ENCODE peak calls at places on chromosomes 7 and 10, in five cellular contexts. U is GM12878, Q is K562, C is H1, W is HepG2. V is an unnamed sample.

GRCh38 chr10:28839600-28840007 is 162.3 kb downstream of the BAMBI start:
- DNase-seq in W (peak), C (no peak), Q (peak), U (no peak), V (no peak)

GRCh38 chr10:110276603-110277002 is 28.1 kb downstream of the SMNDC1 start:
- DNase-seq in Q (no peak), W (no peak), C (no peak), U (no peak), V (no peak)

GRCh38 chr10:14712991-14713422 is 61.7 kb downstream of the FAM107B start:
- DNase-seq in C (no peak), Q (no peak), W (peak), U (no peak), V (no peak)

GRCh38 chr10:115355162-115355760 is 262.1 kb downstream of the ATRNL1 start:
- DNase-seq in C (no peak), U (peak), Q (peak), W (peak), V (peak)

GRCh38 chr7:88312061-88312663 is 5.5 kb upstream of the STEAP4 start:
- DNase-seq in W (no peak), C (no peak), Q (no peak), U (no peak), V (no peak)

GRCh38 chr7:23004247-23004520 is 9.7 kb downstream of the HYCC1 start:
- DNase-seq in Q (no peak), C (no peak), U (no peak), W (no peak), V (no peak)

GRCh38 chr10:53664620-53665019 is 892.0 kb upstream of the MBL2 start:
- DNase-seq in Q (no peak), C (no peak), W (no peak), U (no peak), V (no peak)

GRCh38 chr7:88132725-88133124 is 87.1 kb downstream of the SRI start:
- DNase-seq in U (peak), C (no peak), Q (no peak), W (no peak), V (no peak)

GRCh38 chr7:18497082-18497481 is 1.5 kb downstream of the HDAC9 start:
- DNase-seq in U (no peak), C (no peak), W (no peak), Q (no peak), V (no peak)

GRCh38 chr10:8365935-8366911 is 311.7 kb downstream of the GATA3 start:
- DNase-seq in W (peak), Q (no peak), C (peak), U (peak), V (peak)

GRCh38 chr7:4724648-4725013 is 42.5 kb downstream of the FOXK1 start:
- DNase-seq in W (peak), C (no peak), Q (no peak), U (no peak), V (peak)

GRCh38 chr10:7625836-7626235 is 40.9 kb downstream of the ITIH5 start:
- DNase-seq in W (no peak), U (no peak), C (no peak), Q (no peak), V (no peak)

GRCh38 chr7:15317215-15317614 is 244.6 kb downstream of the AGMO start:
- DNase-seq in U (no peak), W (no peak), C (no peak), Q (no peak), V (no peak)

GRCh38 chr7:117017017-117017451 is 63.7 kb downstream of the ST7 start:
- DNase-seq in C (no peak), U (no peak), W (no peak), Q (peak), V (no peak)

GRCh38 chr7:126574838-126575250 is 677.9 kb downstream of the GRM8 start:
- DNase-seq in C (peak), U (no peak), W (no peak), Q (no peak), V (peak)

GRCh38 chr7:93203496-93203895 is 22.8 kb downstream of the HEPACAM2 start:
- DNase-seq in U (no peak), C (no peak), W (no peak), Q (no peak), V (peak)

GRCh38 chr10:102382871-102383270 is 12.6 kb upstream of the NFKB2 start:
- DNase-seq in C (no peak), U (no peak), W (no peak), Q (no peak), V (no peak)

GRCh38 chr7:132009778-132010177 is 453.4 kb upstream of the PODXL start:
- DNase-seq in Q (no peak), W (no peak), U (no peak), C (no peak), V (no peak)

GRCh38 chr7:127844707-127845331 is 186.4 kb downstream of the LRRC4 start:
- DNase-seq in U (no peak), Q (peak), C (no peak), W (no peak), V (no peak)

GRCh38 chr10:122288917-122289316 is 17.8 kb downstream of the BTBD16 start:
- DNase-seq in W (no peak), U (no peak), Q (no peak), C (no peak), V (no peak)

GRCh38 chr7:33040803-33041516 is 21.6 kb downstream of the NT5C3A start:
- DNase-seq in Q (peak), U (peak), W (no peak), C (no peak), V (peak)

GRCh38 chr10:62790019-62790555 is 14.4 kb upstream of the ADO start:
- DNase-seq in C (no peak), U (no peak), Q (no peak), W (no peak), V (no peak)

GRCh38 chr10:109823196-109823595 is 100.1 kb downstream of the XPNPEP1 start:
- DNase-seq in C (no peak), Q (no peak), W (no peak), U (no peak), V (no peak)

DNA sequence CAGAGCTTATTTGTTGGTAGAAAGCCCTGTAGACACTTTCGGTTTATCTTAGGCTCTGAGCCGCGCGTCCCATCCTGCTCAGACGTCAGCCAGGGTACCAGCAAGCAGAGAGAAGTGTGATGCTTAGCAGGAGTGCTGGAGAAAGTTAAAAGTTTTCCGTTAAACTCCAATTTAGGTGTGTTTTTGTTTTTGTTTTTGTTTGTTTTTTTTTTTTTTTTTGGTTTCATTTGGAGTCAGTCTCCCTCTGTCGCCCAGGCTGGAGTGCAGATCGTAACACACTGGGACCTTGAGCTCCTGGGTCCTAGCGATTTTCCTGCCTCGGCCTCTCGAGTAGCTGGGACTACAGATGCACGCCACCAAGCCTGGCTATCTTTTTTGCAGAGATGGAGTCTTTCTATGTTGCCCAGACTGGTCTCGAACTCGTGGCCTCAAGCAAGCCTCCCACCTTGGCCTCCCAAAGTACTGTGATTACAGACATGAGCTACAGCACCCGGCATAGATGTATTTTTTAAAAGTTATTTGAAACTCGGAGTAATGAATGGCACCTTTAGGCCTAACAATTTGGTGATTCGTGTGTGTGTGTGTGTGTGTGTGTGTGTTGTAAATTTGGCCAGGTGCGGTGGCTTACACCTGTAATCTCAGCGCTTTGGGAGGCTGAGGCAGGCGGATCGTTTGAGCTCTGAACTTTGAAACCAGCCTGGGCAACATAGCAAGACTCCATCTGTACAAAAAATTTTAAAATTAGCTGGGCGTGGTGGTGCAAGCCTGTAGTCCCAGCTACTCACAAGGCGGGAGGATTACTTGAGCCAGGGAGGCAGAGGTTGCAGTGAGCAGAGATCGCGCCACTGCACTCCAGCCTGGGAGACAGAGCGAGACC is 1.3 kb upstream of the HIP1 start:
- DNase-seq in W (no peak), U (peak), C (no peak), Q (no peak), V (no peak)
- TF ChIP-seq CEBPB in W (no peak), U (no peak), C (no peak), Q (no peak), V (no peak)

GRCh38 chr10:22489467-22489866 is 144.2 kb downstream of the SPAG6 start:
- DNase-seq in W (no peak), U (no peak), C (no peak), Q (no peak), V (no peak)
- H3K27ac ChIP-seq in W (no peak), U (no peak), C (no peak), Q (no peak), V (no peak)

GRCh38 chr7:41084381-41084780 is 618.5 kb downstream of the INHBA start:
- DNase-seq in Q (no peak), C (no peak), U (no peak), W (no peak), V (no peak)

GRCh38 chr7:41085244-41085643 is 617.6 kb downstream of the INHBA start:
- DNase-seq in Q (no peak), C (no peak), U (no peak), W (no peak), V (no peak)
- TF ChIP-seq CEBPB in Q (no peak), C (no peak), U (no peak), W (no peak), V (no peak)

GRCh38 chr10:69630651-69631400 is 779 bp downstream of the FAM241B start:
- DNase-seq in Q (no peak), U (no peak), W (no peak), C (no peak), V (no peak)
- H3K27ac ChIP-seq in Q (peak), U (no peak), W (no peak), C (no peak), V (peak)

DNA sequence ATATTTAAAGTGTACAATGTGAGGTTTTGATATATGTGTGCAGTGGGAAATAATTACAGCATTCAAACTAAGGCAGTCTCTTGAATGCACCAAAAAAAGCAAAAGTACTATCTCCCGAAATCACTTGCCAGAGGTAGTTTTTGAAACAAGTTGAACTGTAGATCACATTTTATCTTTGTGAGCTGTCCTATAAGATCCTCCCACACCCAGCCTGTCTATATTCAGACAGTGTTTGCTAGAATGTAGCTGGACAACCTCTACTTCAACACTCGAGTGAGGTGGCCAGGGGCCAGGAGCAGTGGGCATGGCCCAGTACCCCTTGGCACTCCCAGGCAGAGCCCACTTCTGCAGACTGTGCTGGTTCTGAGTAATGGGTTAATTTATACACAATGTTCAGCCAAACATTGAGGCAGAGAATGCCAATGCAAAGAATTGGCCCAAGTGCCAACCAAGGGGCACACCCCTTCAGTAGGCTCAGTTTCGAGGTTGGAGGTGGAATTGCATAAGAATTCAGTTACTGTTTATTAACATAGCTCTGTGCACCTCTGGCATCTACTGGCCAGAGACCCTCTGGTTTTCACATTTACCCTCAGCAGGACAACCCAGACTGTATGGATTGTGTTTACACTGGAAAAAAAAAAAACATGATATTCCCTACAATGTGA is 70.5 kb downstream of the AHR start:
- DNase-seq in W (no peak), Q (no peak), C (no peak), U (no peak), V (no peak)
- TF ChIP-seq CEBPB in W (no peak), Q (no peak), C (no peak), U (no peak), V (no peak)

GRCh38 chr10:130432271-130432670 is 296.1 kb downstream of the GLRX3 start:
- DNase-seq in Q (no peak), U (no peak), C (no peak), W (no peak), V (no peak)
- H3K27ac ChIP-seq in Q (no peak), U (no peak), C (no peak), W (no peak), V (no peak)

GRCh38 chr7:135166338-135166989 is 4.0 kb downstream of the CYREN start:
- DNase-seq in U (no peak), Q (no peak), W (no peak), C (no peak), V (no peak)
- TF ChIP-seq CEBPB in U (no peak), Q (no peak), W (no peak), C (no peak), V (no peak)

GRCh38 chr10:69866246-69866687 is 64.6 kb downstream of the COL13A1 start:
- DNase-seq in Q (no peak), U (no peak), C (no peak), W (no peak), V (no peak)
- H3K27ac ChIP-seq in Q (no peak), U (no peak), C (peak), W (no peak), V (peak)

GRCh38 chr10:106185991-106186390 is 978.5 kb downstream of the SORCS1 start:
- DNase-seq in U (no peak), C (no peak), W (no peak), Q (no peak), V (no peak)
- TF ChIP-seq CEBPB in U (no peak), C (no peak), W (no peak), Q (no peak), V (no peak)

GRCh38 chr7:25775999-25776736 is 375.8 kb upstream of the NFE2L3 start:
- DNase-seq in W (no peak), U (no peak), Q (no peak), C (no peak), V (no peak)
- H3K27ac ChIP-seq in W (no peak), U (no peak), Q (no peak), C (no peak), V (no peak)